ENCODE peak calls at places on chromosomes 11 and 22, in eight cellular contexts. Q, T, V, S, N, Y, I and L are unnamed samples.

GRCh38 chr11:119195680-119196079 is 10.4 kb downstream of the NHERF4 start:
- DNase-seq in Q (no peak), T (peak; percentile 31), V (no peak), S (no peak), N (peak; percentile 51), Y (peak; percentile 79), I (no peak), L (peak; percentile 67)

GRCh38 chr11:102007567-102008437 is 39.4 kb upstream of the CFAP300 start:
- DNase-seq in Q (no peak), T (no peak), V (no peak), S (no peak), N (peak; percentile 63), Y (no peak), I (no peak), L (peak; percentile 37)

GRCh38 chr11:19673924-19674390 is 38.7 kb upstream of the NAV2 start:
- DNase-seq in Q (no peak), T (no peak), V (no peak), S (peak; percentile 33), N (peak; percentile 42), Y (peak; percentile 60), I (no peak), L (peak; percentile 82)

GRCh38 chr22:50473855-50474671 is 772 bp downstream of the SBF1 start:
- DNase-seq in Q (no peak), T (peak; percentile 54), V (no peak), S (peak; percentile 66), N (peak; percentile 61), Y (peak; percentile 70), I (no peak), L (no peak)

GRCh38 chr22:36740716-36741115 is 35.2 kb downstream of the IFT27 start:
- DNase-seq in Q (no peak), T (no peak), V (no peak), S (no peak), N (no peak), Y (no peak), I (no peak), L (no peak)

GRCh38 chr22:45537734-45538181 is 35.1 kb downstream of the FBLN1 start:
- DNase-seq in Q (no peak), T (peak; percentile 21), V (no peak), S (no peak), N (peak; percentile 84), Y (peak; percentile 55), I (no peak), L (no peak)

GRCh38 chr11:128796275-128796674 is 70.8 kb downstream of the KCNJ1 start:
- DNase-seq in Q (no peak), T (no peak), V (no peak), S (no peak), N (no peak), Y (no peak), I (no peak), L (no peak)

GRCh38 chr22:49099496-49100124 is 728.1 kb downstream of the BRD1 start:
- DNase-seq in Q (no peak), T (no peak), V (no peak), S (no peak), N (no peak), Y (no peak), I (no peak), L (no peak)

GRCh38 chr22:41576877-41577276 is 12.8 kb downstream of the PMM1 start:
- DNase-seq in Q (no peak), T (peak; percentile 57), V (no peak), S (peak; percentile 71), N (peak; percentile 55), Y (peak; percentile 60), I (peak; percentile 24), L (peak; percentile 56)

GRCh38 chr22:46934746-46935491 is 172.5 kb downstream of the TBC1D22A start:
- DNase-seq in Q (no peak), T (no peak), V (no peak), S (no peak), N (peak; percentile 94), Y (no peak), I (peak; percentile 18), L (no peak)

GRCh38 chr22:38471237-38471636 is 3.3 kb downstream of the KDELR3 start:
- DNase-seq in Q (no peak), T (no peak), V (no peak), S (no peak), N (no peak), Y (no peak), I (no peak), L (no peak)

GRCh38 chr11:91932151-91932821 is 292.3 kb upstream of the FAT3 start:
- DNase-seq in Q (no peak), T (no peak), V (no peak), S (no peak), N (peak; percentile 50), Y (no peak), I (no peak), L (no peak)

GRCh38 chr11:12691473-12691872 is 17.3 kb downstream of the TEAD1 start:
- DNase-seq in Q (no peak), T (no peak), V (no peak), S (no peak), N (peak; percentile 60), Y (no peak), I (no peak), L (no peak)

GRCh38 chr11:8828580-8829358 is 82.2 kb upstream of the AKIP1 start:
- DNase-seq in Q (no peak), T (no peak), V (no peak), S (no peak), N (peak; percentile 66), Y (no peak), I (no peak), L (no peak)

GRCh38 chr11:7651140-7651551 is 22.2 kb downstream of the CYB5R2 start:
- DNase-seq in Q (no peak), T (no peak), V (no peak), S (no peak), N (peak; percentile 28), Y (no peak), I (no peak), L (no peak)

GRCh38 chr11:110613526-110613925 is 98.7 kb downstream of the ARHGAP20 start:
- DNase-seq in Q (no peak), T (no peak), V (no peak), S (no peak), N (peak; percentile 4), Y (no peak), I (no peak), L (no peak)

GRCh38 chr11:68354181-68354872 is 41.9 kb downstream of the LRP5 start:
- DNase-seq in Q (no peak), T (peak; percentile 79), V (no peak), S (no peak), N (peak; percentile 88), Y (peak; percentile 90), I (no peak), L (peak; percentile 87)

GRCh38 chr11:45209904-45210699 is 63.7 kb downstream of the PRDM11 start:
- DNase-seq in Q (no peak), T (peak; percentile 39), V (no peak), S (peak; percentile 66), N (peak; percentile 35), Y (peak; percentile 52), I (no peak), L (peak; percentile 84)

GRCh38 chr11:77069969-77070582 is 3.3 kb downstream of the CAPN5 start:
- DNase-seq in Q (no peak), T (no peak), V (no peak), S (no peak), N (no peak), Y (no peak), I (no peak), L (peak; percentile 23)

GRCh38 chr22:47270463-47271135 is 508.1 kb downstream of the TBC1D22A start:
- DNase-seq in Q (no peak), T (no peak), V (no peak), S (no peak), N (no peak), Y (no peak), I (no peak), L (no peak)

GRCh38 chr11:73958521-73959141 is 7.8 kb downstream of the DNAJB13 start:
- DNase-seq in Q (no peak), T (no peak), V (no peak), S (no peak), N (no peak), Y (no peak), I (no peak), L (no peak)

GRCh38 chr22:47067331-47067890 is 305.0 kb downstream of the TBC1D22A start:
- DNase-seq in Q (no peak), T (no peak), V (no peak), S (no peak), N (no peak), Y (no peak), I (no peak), L (no peak)

GRCh38 chr11:28569099-28569498 is 460.9 kb downstream of the METTL15 start:
- DNase-seq in Q (no peak), T (no peak), V (no peak), S (no peak), N (no peak), Y (no peak), I (no peak), L (no peak)

GRCh38 chr22:36641902-36642640 is 61.5 kb downstream of the CACNG2 start:
- DNase-seq in Q (no peak), T (no peak), V (no peak), S (no peak), N (peak; percentile 87), Y (no peak), I (no peak), L (no peak)

GRCh38 chr22:17672417-17672991 is 33.9 kb downstream of the BCL2L13 start:
- DNase-seq in Q (no peak), T (no peak), V (no peak), S (no peak), N (no peak), Y (no peak), I (no peak), L (no peak)

GRCh38 chr11:32113200-32113599 is 22.3 kb downstream of the RCN1 start:
- DNase-seq in Q (no peak), T (no peak), V (no peak), S (no peak), N (peak; percentile 80), Y (no peak), I (no peak), L (no peak)

GRCh38 chr22:42064629-42065028 is 6.0 kb downstream of the NAGA start:
- DNase-seq in Q (no peak), T (no peak), V (no peak), S (no peak), N (no peak), Y (peak; percentile 47), I (no peak), L (no peak)

GRCh38 chr11:18452927-18453326 is 2.7 kb upstream of the LDHAL6A start:
- DNase-seq in Q (no peak), T (no peak), V (no peak), S (no peak), N (peak; percentile 68), Y (no peak), I (no peak), L (no peak)

GRCh38 chr11:66556086-66556485 is 9.4 kb downstream of the ACTN3 start:
- DNase-seq in Q (no peak), T (no peak), V (no peak), S (no peak), N (no peak), Y (no peak), I (no peak), L (no peak)

GRCh38 chr22:43378011-43378704 is 33.7 kb upstream of the MPPED1 start:
- DNase-seq in Q (no peak), T (peak; percentile 70), V (no peak), S (no peak), N (no peak), Y (no peak), I (no peak), L (peak; percentile 25)